ENCODE peak calls at places on chromosomes 4 and X, in four cellular contexts. One of them, this sample, is unnamed.

GRCh38 chrX:49838374-49838773 is 9.3 kb downstream of the PAGE4 start:
- DNase-seq in GM23248: peak; percentile 40
- DNase-seq in fibroblast of mammary gland: peak; percentile 36
- DNase-seq in psoas muscle: no peak
- DNase-seq in this sample: no peak

GRCh38 chrX:68801737-68802290 is 27.0 kb upstream of the EFNB1 start:
- DNase-seq in GM23248: no peak
- DNase-seq in fibroblast of mammary gland: no peak
- DNase-seq in psoas muscle: no peak
- DNase-seq in this sample: no peak

GRCh38 chr4:110589297-110589696 is 33.6 kb downstream of the PITX2 start:
- DNase-seq in GM23248: peak; percentile 62
- DNase-seq in fibroblast of mammary gland: peak; percentile 31
- DNase-seq in psoas muscle: no peak
- DNase-seq in this sample: no peak

GRCh38 chr4:185143596-185143969 is 517 bp downstream of the SLC25A4 start:
- DNase-seq in GM23248: peak; percentile 55
- DNase-seq in fibroblast of mammary gland: no peak
- DNase-seq in psoas muscle: peak; percentile 80
- DNase-seq in this sample: no peak

GRCh38 chr4:123554263-123554662 is 157.7 kb downstream of the SPRY1 start:
- DNase-seq in GM23248: no peak
- DNase-seq in fibroblast of mammary gland: no peak
- DNase-seq in psoas muscle: no peak
- DNase-seq in this sample: no peak

GRCh38 chr4:182492456-182492855 is 249.3 kb downstream of the TENM3 start:
- DNase-seq in GM23248: peak; percentile 42
- DNase-seq in fibroblast of mammary gland: peak; percentile 72
- DNase-seq in psoas muscle: no peak
- DNase-seq in this sample: no peak

GRCh38 chr4:73676881-73677323 is 56.7 kb upstream of the RASSF6 start:
- DNase-seq in GM23248: peak; percentile 27
- DNase-seq in fibroblast of mammary gland: peak; percentile 59
- DNase-seq in psoas muscle: no peak
- DNase-seq in this sample: peak; percentile 63

GRCh38 chr4:168803727-168804126 is 206.3 kb downstream of the CBR4 start:
- DNase-seq in GM23248: peak; percentile 46
- DNase-seq in fibroblast of mammary gland: peak; percentile 72
- DNase-seq in psoas muscle: no peak
- DNase-seq in this sample: no peak

GRCh38 chr4:159137176-159137575 is 34.3 kb downstream of the RAPGEF2 start:
- DNase-seq in GM23248: no peak
- DNase-seq in fibroblast of mammary gland: no peak
- DNase-seq in psoas muscle: no peak
- DNase-seq in this sample: no peak

GRCh38 chrX:71420686-71421085 is 54.5 kb downstream of the TAF1 start:
- DNase-seq in GM23248: no peak
- DNase-seq in fibroblast of mammary gland: no peak
- DNase-seq in psoas muscle: peak; percentile 13
- DNase-seq in this sample: no peak

GRCh38 chr4:99943904-99944437 is 2.4 kb downstream of the DNAJB14 start:
- DNase-seq in GM23248: no peak
- DNase-seq in fibroblast of mammary gland: no peak
- DNase-seq in psoas muscle: no peak
- DNase-seq in this sample: no peak

GRCh38 chrX:37834937-37835336 is 12.4 kb downstream of the DYNLT3 start:
- DNase-seq in GM23248: no peak
- DNase-seq in fibroblast of mammary gland: no peak
- DNase-seq in psoas muscle: no peak
- DNase-seq in this sample: no peak

GRCh38 chr4:105966046-105966445 is 70.8 kb downstream of the NPNT start:
- DNase-seq in GM23248: peak; percentile 81
- DNase-seq in fibroblast of mammary gland: peak; percentile 39
- DNase-seq in psoas muscle: no peak
- DNase-seq in this sample: no peak

GRCh38 chr4:163548481-163549243 is 54.2 kb downstream of the TMA16 start:
- DNase-seq in GM23248: peak; percentile 79
- DNase-seq in fibroblast of mammary gland: peak; percentile 73
- DNase-seq in psoas muscle: no peak
- DNase-seq in this sample: no peak

GRCh38 chrX:65607070-65607742 is 60.2 kb upstream of the MSN start:
- DNase-seq in GM23248: peak; percentile 37
- DNase-seq in fibroblast of mammary gland: peak; percentile 55
- DNase-seq in psoas muscle: no peak
- DNase-seq in this sample: no peak

GRCh38 chrX:109624641-109625311 is at the start of gene KCNE5:
- DNase-seq in GM23248: peak; percentile 5
- DNase-seq in fibroblast of mammary gland: no peak
- DNase-seq in psoas muscle: no peak
- DNase-seq in this sample: no peak

GRCh38 chrX:66676413-66676812 is 37.5 kb upstream of the EDA2R start:
- DNase-seq in GM23248: peak; percentile 70
- DNase-seq in fibroblast of mammary gland: peak; percentile 84
- DNase-seq in psoas muscle: no peak
- DNase-seq in this sample: no peak

GRCh38 chr4:18389118-18389517 is 367.6 kb upstream of the LCORL start:
- DNase-seq in GM23248: no peak
- DNase-seq in fibroblast of mammary gland: no peak
- DNase-seq in psoas muscle: no peak
- DNase-seq in this sample: no peak

GRCh38 chr4:55124337-55125076 is 888 bp downstream of the KDR start:
- DNase-seq in GM23248: peak; percentile 13
- DNase-seq in fibroblast of mammary gland: peak; percentile 16
- DNase-seq in psoas muscle: no peak
- DNase-seq in this sample: no peak

GRCh38 chrX:3712080-3712869 is 1.2 kb downstream of the PRKX start:
- DNase-seq in GM23248: peak; percentile 34
- DNase-seq in fibroblast of mammary gland: peak; percentile 40
- DNase-seq in psoas muscle: no peak
- DNase-seq in this sample: peak; percentile 41

GRCh38 chrX:15751160-15751819 is 13.2 kb downstream of the CA5B start:
- DNase-seq in GM23248: peak; percentile 64
- DNase-seq in fibroblast of mammary gland: peak; percentile 7
- DNase-seq in psoas muscle: no peak
- DNase-seq in this sample: no peak

GRCh38 chr4:121740796-121741409 is 24.1 kb downstream of the SMIM43 start:
- DNase-seq in GM23248: no peak
- DNase-seq in fibroblast of mammary gland: no peak
- DNase-seq in psoas muscle: no peak
- DNase-seq in this sample: no peak

GRCh38 chr4:25172964-25173917 is 13.0 kb upstream of the SEPSECS start:
- DNase-seq in GM23248: peak; percentile 99
- DNase-seq in fibroblast of mammary gland: peak; percentile 100
- DNase-seq in psoas muscle: no peak
- DNase-seq in this sample: no peak

GRCh38 chr4:23819041-23819511 is 70.8 kb downstream of the PPARGC1A start:
- DNase-seq in GM23248: no peak
- DNase-seq in fibroblast of mammary gland: peak; percentile 35
- DNase-seq in psoas muscle: no peak
- DNase-seq in this sample: no peak

GRCh38 chr4:132065940-132066495 is 1083.1 kb upstream of the PCDH10 start:
- DNase-seq in GM23248: no peak
- DNase-seq in fibroblast of mammary gland: peak; percentile 64
- DNase-seq in psoas muscle: no peak
- DNase-seq in this sample: no peak

GRCh38 chr4:16897351-16897750 is 1.1 kb downstream of the LDB2 start:
- DNase-seq in GM23248: peak; percentile 60
- DNase-seq in fibroblast of mammary gland: no peak
- DNase-seq in psoas muscle: no peak
- DNase-seq in this sample: no peak
- H3K4me3 ChIP-seq in GM23248: peak overlapping the region; percentile 88
- H3K4me3 ChIP-seq in fibroblast of mammary gland: peak overlapping the region; percentile 59
- H3K4me3 ChIP-seq in psoas muscle: peak overlapping the region; percentile 66
- H3K4me3 ChIP-seq in this sample: peak overlapping the region; percentile 40

GRCh38 chr4:190020790-190021717 is 6.0 kb downstream of the FRG2 start:
- DNase-seq in GM23248: peak; percentile 59
- DNase-seq in fibroblast of mammary gland: peak; percentile 23
- DNase-seq in psoas muscle: no peak
- DNase-seq in this sample: no peak
- H3K4me3 ChIP-seq in GM23248: no peak overlapping the region
- H3K4me3 ChIP-seq in fibroblast of mammary gland: no peak overlapping the region
- H3K4me3 ChIP-seq in psoas muscle: peak overlapping the region; percentile 16
- H3K4me3 ChIP-seq in this sample: no peak overlapping the region

GRCh38 chr4:45199736-45200135 is 473.4 kb upstream of the GNPDA2 start:
- DNase-seq in GM23248: no peak
- DNase-seq in fibroblast of mammary gland: no peak
- DNase-seq in psoas muscle: no peak
- DNase-seq in this sample: no peak
- H3K4me3 ChIP-seq in GM23248: no peak overlapping the region
- H3K4me3 ChIP-seq in fibroblast of mammary gland: no peak overlapping the region
- H3K4me3 ChIP-seq in psoas muscle: no peak overlapping the region
- H3K4me3 ChIP-seq in this sample: no peak overlapping the region

GRCh38 chr4:40678421-40678820 is 48.8 kb upstream of the RBM47 start:
- DNase-seq in GM23248: no peak
- DNase-seq in fibroblast of mammary gland: no peak
- DNase-seq in psoas muscle: no peak
- DNase-seq in this sample: no peak

GRCh38 chr4:40675166-40675565 is 45.5 kb upstream of the RBM47 start:
- DNase-seq in GM23248: no peak
- DNase-seq in fibroblast of mammary gland: no peak
- DNase-seq in psoas muscle: no peak
- DNase-seq in this sample: no peak

GRCh38 chr4:40669504-40669903 is 39.8 kb upstream of the RBM47 start:
- DNase-seq in GM23248: no peak
- DNase-seq in fibroblast of mammary gland: no peak
- DNase-seq in psoas muscle: no peak
- DNase-seq in this sample: no peak

DNA sequence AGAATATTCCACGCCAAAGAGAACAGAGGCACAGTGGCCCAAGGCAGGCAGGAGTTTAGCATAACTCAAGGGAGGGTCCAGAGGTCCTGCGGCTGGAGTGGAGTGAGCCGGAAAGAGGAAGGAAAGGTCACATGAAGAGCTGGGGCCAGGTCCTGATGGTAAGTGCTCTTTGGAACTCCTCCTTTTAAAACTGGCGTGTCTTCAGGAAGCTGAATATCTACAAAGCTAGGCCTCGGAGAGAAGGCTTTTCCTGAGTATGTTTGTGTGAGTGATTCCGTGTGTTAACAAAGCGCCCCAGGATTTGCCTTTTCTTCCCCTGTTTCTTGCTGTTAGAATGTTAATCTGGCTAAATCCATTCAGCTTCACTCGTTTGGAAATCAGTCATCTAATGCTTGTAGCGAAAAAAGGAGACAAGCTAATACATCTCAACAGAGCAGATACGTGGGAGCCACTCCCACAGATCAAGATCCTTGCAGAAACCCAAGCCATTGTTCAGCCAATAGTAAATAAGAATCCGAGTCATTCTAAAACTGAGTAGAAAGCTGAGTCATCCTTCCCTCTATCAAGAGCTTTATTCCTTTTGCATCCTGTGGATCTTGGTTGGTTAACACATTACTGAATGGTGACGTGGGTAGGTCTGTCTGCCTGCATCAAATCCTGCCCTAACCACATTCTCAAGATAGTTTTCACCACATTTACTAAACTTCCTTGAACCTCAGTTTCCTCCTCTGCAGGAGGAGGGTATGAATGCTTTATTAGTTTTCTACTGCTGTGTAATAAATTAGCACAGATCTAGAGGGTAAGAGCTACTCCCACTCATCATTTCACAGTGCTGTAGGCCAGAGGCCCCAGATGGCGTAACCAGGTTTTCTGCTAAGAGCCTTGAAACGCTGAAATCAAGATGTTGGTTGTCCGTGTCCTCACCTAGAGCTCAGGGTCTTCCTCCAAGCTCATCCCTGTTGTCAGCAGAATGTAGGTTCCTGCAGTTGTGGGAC is 43.2 kb upstream of the RBM47 start:
- DNase-seq in GM23248: peak; percentile 93
- DNase-seq in fibroblast of mammary gland: peak; percentile 99
- DNase-seq in psoas muscle: peak; percentile 15
- DNase-seq in this sample: peak; percentile 13
- H3K4me3 ChIP-seq in GM23248: no peak overlapping the region
- H3K4me3 ChIP-seq in fibroblast of mammary gland: no peak overlapping the region
- H3K4me3 ChIP-seq in psoas muscle: no peak overlapping the region
- H3K4me3 ChIP-seq in this sample: no peak overlapping the region

GRCh38 chr4:152572417-152573086 is 36.7 kb upstream of the FBXW7 start:
- DNase-seq in GM23248: peak; percentile 64
- DNase-seq in fibroblast of mammary gland: peak; percentile 50
- DNase-seq in psoas muscle: no peak
- DNase-seq in this sample: no peak
- H3K4me3 ChIP-seq in GM23248: no peak overlapping the region
- H3K4me3 ChIP-seq in fibroblast of mammary gland: no peak overlapping the region
- H3K4me3 ChIP-seq in psoas muscle: no peak overlapping the region
- H3K4me3 ChIP-seq in this sample: no peak overlapping the region

GRCh38 chrX:12874599-12874998 is 7.7 kb downstream of the TLR7 start:
- DNase-seq in GM23248: no peak
- DNase-seq in fibroblast of mammary gland: no peak
- DNase-seq in psoas muscle: no peak
- DNase-seq in this sample: no peak
- H3K4me3 ChIP-seq in GM23248: no peak overlapping the region
- H3K4me3 ChIP-seq in fibroblast of mammary gland: no peak overlapping the region
- H3K4me3 ChIP-seq in psoas muscle: no peak overlapping the region
- H3K4me3 ChIP-seq in this sample: no peak overlapping the region

This sample was measured in ovary.